ENCODE peak calls at places on chromosome 5, in six cellular contexts. One of them, this sample, is unnamed.

GRCh38 chr5:71633255-71634155 is 46.4 kb downstream of the MCCC2 start:
- DNase-seq in H1: no peak
- DNase-seq in GM12878: no peak
- DNase-seq in HepG2: no peak
- DNase-seq in HCT116: no peak
- DNase-seq in K562: no peak
- DNase-seq in this sample: no peak

GRCh38 chr5:95709967-95710650 is 21.0 kb upstream of the RHOBTB3 start:
- DNase-seq in HCT116: peak; percentile 71
- DNase-seq in GM12878: no peak
- DNase-seq in H1: peak; percentile 63
- DNase-seq in HepG2: peak; percentile 44
- DNase-seq in K562: peak; percentile 94
- DNase-seq in this sample: peak; percentile 50

GRCh38 chr5:57858905-57859304 is 376.3 kb upstream of the ACTBL2 start:
- DNase-seq in HCT116: no peak
- DNase-seq in HepG2: no peak
- DNase-seq in H1: no peak
- DNase-seq in GM12878: no peak
- DNase-seq in K562: no peak
- DNase-seq in this sample: no peak

GRCh38 chr5:142726188-142726731 is 40.4 kb upstream of the FGF1 start:
- DNase-seq in HCT116: no peak
- DNase-seq in HepG2: no peak
- DNase-seq in K562: no peak
- DNase-seq in GM12878: peak; percentile 40
- DNase-seq in H1: no peak
- DNase-seq in this sample: no peak

GRCh38 chr5:143395638-143396352 is 7.7 kb downstream of the NR3C1 start:
- DNase-seq in HepG2: no peak
- DNase-seq in K562: no peak
- DNase-seq in H1: no peak
- DNase-seq in GM12878: no peak
- DNase-seq in HCT116: no peak
- DNase-seq in this sample: no peak

GRCh38 chr5:37567566-37567965 is 188.4 kb downstream of the WDR70 start:
- DNase-seq in HepG2: no peak
- DNase-seq in K562: no peak
- DNase-seq in GM12878: no peak
- DNase-seq in H1: no peak
- DNase-seq in HCT116: no peak
- DNase-seq in this sample: no peak

GRCh38 chr5:137336565-137337120 is 162.5 kb downstream of the SPOCK1 start:
- DNase-seq in HCT116: no peak
- DNase-seq in H1: no peak
- DNase-seq in HepG2: no peak
- DNase-seq in K562: no peak
- DNase-seq in GM12878: no peak
- DNase-seq in this sample: no peak

GRCh38 chr5:138491284-138491648 is 26.0 kb downstream of the EGR1 start:
- DNase-seq in GM12878: no peak
- DNase-seq in HCT116: no peak
- DNase-seq in H1: no peak
- DNase-seq in K562: no peak
- DNase-seq in HepG2: no peak
- DNase-seq in this sample: no peak

GRCh38 chr5:148969291-148969690 is 93.6 kb downstream of the SH3TC2 start:
- DNase-seq in HepG2: no peak
- DNase-seq in H1: peak; percentile 33
- DNase-seq in GM12878: no peak
- DNase-seq in HCT116: no peak
- DNase-seq in K562: no peak
- DNase-seq in this sample: no peak

GRCh38 chr5:36242534-36243144 is 914 bp upstream of the NADK2 start:
- DNase-seq in K562: no peak
- DNase-seq in HCT116: no peak
- DNase-seq in HepG2: peak; percentile 19
- DNase-seq in H1: no peak
- DNase-seq in GM12878: no peak
- DNase-seq in this sample: no peak

GRCh38 chr5:75049581-75050274 is 2.6 kb downstream of the GCNT4 start:
- DNase-seq in H1: peak; percentile 77
- DNase-seq in GM12878: no peak
- DNase-seq in K562: peak; percentile 74
- DNase-seq in HCT116: peak; percentile 68
- DNase-seq in HepG2: peak; percentile 69
- DNase-seq in this sample: peak; percentile 75

GRCh38 chr5:75046366-75047142 is 5.8 kb downstream of the GCNT4 start:
- DNase-seq in K562: no peak
- DNase-seq in HepG2: no peak
- DNase-seq in H1: no peak
- DNase-seq in HCT116: no peak
- DNase-seq in GM12878: no peak
- DNase-seq in this sample: no peak

GRCh38 chr5:75050415-75050814 is 1.9 kb downstream of the GCNT4 start:
- DNase-seq in H1: peak; percentile 67
- DNase-seq in HepG2: peak; percentile 30
- DNase-seq in HCT116: no peak
- DNase-seq in GM12878: no peak
- DNase-seq in K562: peak; percentile 30
- DNase-seq in this sample: peak; percentile 69

GRCh38 chr5:75047356-75047755 is 5.0 kb downstream of the GCNT4 start:
- DNase-seq in HCT116: no peak
- DNase-seq in K562: no peak
- DNase-seq in H1: no peak
- DNase-seq in HepG2: no peak
- DNase-seq in GM12878: no peak
- DNase-seq in this sample: no peak

DNA sequence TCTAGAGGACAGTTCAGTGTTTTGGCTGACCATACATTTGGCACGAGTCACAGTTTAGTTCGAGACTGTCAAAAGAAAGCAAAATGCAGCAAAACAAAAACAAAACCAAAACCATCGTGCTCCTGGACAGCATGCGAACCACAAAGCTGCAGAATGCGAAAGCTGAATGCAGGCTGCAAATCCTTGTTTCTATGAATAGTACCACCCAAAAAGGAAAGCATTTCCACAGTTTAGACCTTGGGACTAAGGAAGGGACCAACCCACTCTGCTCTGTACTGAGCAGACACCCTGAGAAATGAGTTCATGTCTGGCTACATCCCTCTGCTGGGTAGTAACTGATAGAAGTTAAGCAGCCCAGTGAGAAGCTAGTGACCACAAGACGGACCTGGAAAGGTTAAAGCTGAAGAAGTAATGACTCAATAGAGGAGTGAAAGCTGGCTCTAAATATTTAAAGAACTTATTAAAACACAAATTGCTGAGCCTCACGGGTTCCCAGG is 3.9 kb downstream of the GCNT4 start:
- DNase-seq in H1: no peak
- DNase-seq in HCT116: no peak
- DNase-seq in K562: no peak
- DNase-seq in HepG2: no peak
- DNase-seq in GM12878: peak; percentile 57
- DNase-seq in this sample: no peak
- TF ChIP-seq ATF3 in H1: no peak
- TF ChIP-seq ATF3 in HCT116: no peak
- TF ChIP-seq ATF3 in K562: no peak
- TF ChIP-seq ATF3 in HepG2: no peak
- TF ChIP-seq ATF3 in GM12878: no peak
- TF ChIP-seq ATF3 in this sample: no peak

DNA sequence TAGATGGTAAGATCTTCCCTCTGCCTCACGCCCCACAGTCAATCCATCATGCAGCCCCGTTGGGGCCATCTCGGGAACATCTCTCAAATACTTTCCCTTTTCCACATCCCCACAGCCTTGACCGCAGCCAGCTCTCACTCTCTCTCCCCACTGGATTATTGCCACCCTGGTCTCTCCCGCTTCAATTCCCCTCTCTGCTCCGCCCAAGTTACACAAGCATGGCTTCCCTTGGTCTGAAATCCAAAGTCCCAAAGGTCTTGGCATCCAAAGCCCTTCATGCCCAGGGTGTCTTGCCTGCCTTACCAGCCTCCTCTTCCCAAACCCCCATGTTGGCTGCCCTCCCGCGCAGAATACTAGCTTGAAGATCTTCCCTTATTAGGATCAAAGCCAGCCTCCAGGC is 157.3 kb upstream of the SMIM23 start:
- DNase-seq in K562: no peak
- DNase-seq in HCT116: no peak
- DNase-seq in GM12878: no peak
- DNase-seq in HepG2: no peak
- DNase-seq in H1: no peak
- DNase-seq in this sample: no peak
- TF ChIP-seq ATF3 in K562: no peak
- TF ChIP-seq ATF3 in HCT116: no peak
- TF ChIP-seq ATF3 in GM12878: no peak
- TF ChIP-seq ATF3 in HepG2: no peak
- TF ChIP-seq ATF3 in H1: no peak
- TF ChIP-seq ATF3 in this sample: no peak

DNA sequence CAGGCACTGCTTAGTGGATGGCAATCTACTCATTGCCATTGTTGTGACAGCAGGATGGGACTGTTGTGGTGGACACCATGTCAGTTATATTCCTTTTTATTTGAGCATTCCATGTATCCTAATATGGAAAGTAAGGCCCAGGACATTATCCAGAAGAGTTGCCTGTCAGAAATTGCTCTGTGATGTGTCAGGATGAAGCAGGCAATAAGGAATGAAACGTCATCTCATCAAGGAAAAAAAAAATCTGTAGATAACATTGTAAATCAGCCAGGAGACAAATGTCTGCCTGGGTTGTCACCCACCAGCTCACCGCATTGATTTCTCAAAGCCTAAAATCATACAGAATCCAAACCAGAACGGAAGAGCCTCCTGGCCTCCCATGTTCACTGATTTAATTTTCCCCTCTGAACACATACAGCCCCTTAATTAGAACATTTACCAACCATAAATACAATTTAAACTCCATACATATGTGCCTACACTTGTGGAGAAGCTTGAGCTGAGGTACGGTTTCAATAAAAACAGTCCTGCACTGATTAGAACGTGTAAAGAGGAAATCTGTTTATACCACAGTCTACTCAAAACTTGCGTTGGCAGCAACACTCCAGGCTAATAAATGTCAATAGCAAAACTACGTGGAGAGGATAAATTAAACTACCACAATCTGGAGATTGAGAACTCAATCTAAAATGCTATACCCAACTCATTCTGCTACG is 73.9 kb downstream of the FOXD1 start:
- DNase-seq in GM12878: no peak
- DNase-seq in HCT116: no peak
- DNase-seq in H1: no peak
- DNase-seq in HepG2: no peak
- DNase-seq in K562: no peak
- DNase-seq in this sample: no peak
- TF ChIP-seq ATF3 in GM12878: no peak
- TF ChIP-seq ATF3 in HCT116: no peak
- TF ChIP-seq ATF3 in H1: no peak
- TF ChIP-seq ATF3 in HepG2: no peak
- TF ChIP-seq ATF3 in K562: no peak
- TF ChIP-seq ATF3 in this sample: no peak

GRCh38 chr5:7805379-7805778 is 45.6 kb downstream of the CFAP90 start:
- DNase-seq in H1: no peak
- DNase-seq in HCT116: peak; percentile 2
- DNase-seq in K562: peak; percentile 40
- DNase-seq in GM12878: no peak
- DNase-seq in HepG2: peak; percentile 9
- DNase-seq in this sample: no peak

GRCh38 chr5:7802855-7803254 is 48.1 kb downstream of the CFAP90 start:
- DNase-seq in HepG2: no peak
- DNase-seq in HCT116: no peak
- DNase-seq in GM12878: no peak
- DNase-seq in H1: no peak
- DNase-seq in K562: no peak
- DNase-seq in this sample: no peak

DNA sequence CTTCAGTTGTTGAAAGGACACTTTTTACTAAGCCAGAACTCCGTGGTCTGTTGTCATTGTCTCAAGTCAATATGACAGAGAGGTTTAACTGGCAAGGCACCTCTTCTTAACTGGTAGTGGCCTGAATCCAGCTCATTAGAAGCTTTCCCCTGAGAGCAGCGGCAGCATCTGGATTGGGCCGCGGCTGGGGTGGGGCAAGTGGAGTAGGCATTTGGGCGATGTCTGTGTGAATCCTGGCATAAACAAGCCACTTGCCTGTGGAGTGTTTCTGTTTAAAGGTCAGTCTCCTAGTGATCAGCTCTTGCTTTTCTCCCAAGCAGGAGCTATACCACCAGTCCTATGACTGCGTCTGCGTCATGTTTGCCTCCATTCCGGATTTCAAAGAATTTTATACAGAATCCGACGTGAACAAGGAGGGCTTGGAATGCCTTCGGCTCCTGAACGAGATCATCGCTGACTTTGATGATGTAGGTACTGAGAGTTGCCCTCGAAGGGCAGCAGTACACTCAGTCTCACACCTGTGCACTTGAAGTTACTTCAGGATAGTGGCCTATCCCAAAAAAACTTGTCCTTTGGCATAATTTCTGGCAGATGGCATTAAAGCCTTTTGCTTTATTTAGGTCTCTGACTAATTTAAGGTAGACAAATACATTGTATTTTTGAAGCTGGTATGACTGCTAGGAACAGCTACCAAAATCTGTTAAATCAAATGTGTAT is 48.9 kb downstream of the CFAP90 start:
- DNase-seq in K562: no peak
- DNase-seq in H1: no peak
- DNase-seq in HCT116: no peak
- DNase-seq in GM12878: no peak
- DNase-seq in HepG2: no peak
- DNase-seq in this sample: no peak
- TF ChIP-seq ATF3 in K562: no peak
- TF ChIP-seq ATF3 in H1: no peak
- TF ChIP-seq ATF3 in HCT116: no peak
- TF ChIP-seq ATF3 in GM12878: no peak
- TF ChIP-seq ATF3 in HepG2: no peak
- TF ChIP-seq ATF3 in this sample: no peak

GRCh38 chr5:1884638-1885475 is 2.1 kb upstream of the IRX4 start:
- DNase-seq in HCT116: no peak
- DNase-seq in GM12878: no peak
- DNase-seq in K562: no peak
- DNase-seq in H1: no peak
- DNase-seq in HepG2: no peak
- DNase-seq in this sample: no peak
- TF ChIP-seq ATF3 in HCT116: no peak
- TF ChIP-seq ATF3 in GM12878: no peak
- TF ChIP-seq ATF3 in K562: no peak
- TF ChIP-seq ATF3 in H1: no peak
- TF ChIP-seq ATF3 in HepG2: no peak
- TF ChIP-seq ATF3 in this sample: no peak